ENCODE peak calls at places on chromosomes 11 and 22, in six cellular contexts. S is tibial nerve; Z is stimulated activated CD4-positive, alpha-beta T cell treated with anti-CD3 and anti-CD28 coated beads, Interleukin-1b, Interleukin-23, amount 100 ng/mL, for 4 hours; X is K562; B is COR-L47; F is HTR-8/SVneo. P is an unnamed sample.

GRCh38 chr11:64207247-64208085 is 945 bp downstream of the FERMT3 start:
- DNase-seq in S (peak), Z (peak), X (peak), B (no peak), F (no peak), P (no peak)

GRCh38 chr11:56045538-56045937 is 18.1 kb downstream of the OR5AS1 start:
- DNase-seq in S (no peak), Z (no peak), X (no peak), B (no peak), F (no peak), P (no peak)

GRCh38 chr11:119615003-119615878 is 113.8 kb downstream of the NECTIN1 start:
- DNase-seq in S (peak), Z (no peak), X (no peak), B (no peak), F (peak), P (peak)

GRCh38 chr11:67286621-67287333 is 2.3 kb upstream of the ANKRD13D start:
- DNase-seq in S (no peak), Z (no peak), X (no peak), B (no peak), F (no peak), P (no peak)

GRCh38 chr11:68342459-68343158 is 30.2 kb downstream of the LRP5 start:
- DNase-seq in S (no peak), Z (no peak), X (no peak), B (peak), F (no peak), P (no peak)

GRCh38 chr11:68327586-68328370 is 15.4 kb downstream of the LRP5 start:
- DNase-seq in S (no peak), Z (no peak), X (no peak), B (no peak), F (no peak), P (no peak)

GRCh38 chr11:124716596-124716995 is 23.1 kb upstream of the NRGN start:
- DNase-seq in S (no peak), Z (no peak), X (no peak), B (no peak), F (no peak), P (no peak)

GRCh38 chr11:9017773-9018172 is 14.0 kb upstream of the NRIP3 start:
- DNase-seq in S (peak), Z (no peak), X (no peak), B (no peak), F (no peak), P (no peak)

GRCh38 chr11:57800444-57801184 is 39.0 kb downstream of the CTNND1 start:
- DNase-seq in S (peak), Z (no peak), X (peak), B (peak), F (peak), P (no peak)

GRCh38 chr11:62682518-62682917 is 3.6 kb upstream of the UBXN1 start:
- DNase-seq in S (no peak), Z (no peak), X (no peak), B (no peak), F (no peak), P (no peak)

GRCh38 chr22:44931077-44931540 is 78.7 kb downstream of the PHF21B start:
- DNase-seq in S (no peak), Z (no peak), X (no peak), B (no peak), F (no peak), P (no peak)

GRCh38 chr22:33875316-33875715 is 45.0 kb downstream of the LARGE1 start:
- DNase-seq in S (no peak), Z (no peak), X (no peak), B (no peak), F (no peak), P (no peak)

GRCh38 chr22:29003975-29004646 is 57.5 kb downstream of the C22orf31 start:
- DNase-seq in S (no peak), Z (no peak), X (peak), B (peak), F (no peak), P (no peak)

GRCh38 chr22:43783777-43784176 is 28.3 kb downstream of the EFCAB6 start:
- DNase-seq in S (no peak), Z (no peak), X (no peak), B (no peak), F (no peak), P (no peak)

GRCh38 chr22:47188337-47189055 is 426.0 kb downstream of the TBC1D22A start:
- DNase-seq in S (no peak), Z (no peak), X (no peak), B (no peak), F (no peak), P (no peak)

GRCh38 chr11:69896250-69896649 is 77.0 kb upstream of the FGF3 start:
- DNase-seq in S (no peak), Z (no peak), X (no peak), B (no peak), F (no peak), P (no peak)

P was measured in AG04449.